ENCODE peak calls at places on chromosomes 6 and 20, in four cellular contexts. P is astrocyte of the spinal cord, H is GM10248, R is uterus. G is an unnamed sample.

GRCh38 chr20:31673943-31674463 is 36.3 kb downstream of the COX4I2 start:
- DNase-seq in P (no peak), H (no peak), R (no peak), G (no peak)

GRCh38 chr20:14568225-14568624 is 230.8 kb upstream of the FLRT3 start:
- DNase-seq in H (no peak), P (no peak), R (no peak), G (no peak)

GRCh38 chr20:55252525-55252924 is 752.8 kb downstream of the CBLN4 start:
- DNase-seq in P (no peak), R (no peak), H (no peak), G (no peak)

GRCh38 chr20:39897058-39897457 is 792.0 kb downstream of the MAFB start:
- DNase-seq in R (no peak), H (no peak), P (peak), G (no peak)

GRCh38 chr20:19926581-19926980 is 90.6 kb upstream of the NAA20 start:
- DNase-seq in P (no peak), R (no peak), H (no peak), G (no peak)

GRCh38 chr6:73519943-73520687 is 717 bp downstream of the EEF1A1 start:
- DNase-seq in R (peak), P (peak), H (peak), G (peak)

GRCh38 chr20:43744121-43744520 is 17.3 kb upstream of the GTSF1L start:
- DNase-seq in H (no peak), R (no peak), P (no peak), G (no peak)

GRCh38 chr6:128463942-128464341 is 56.5 kb downstream of the PTPRK start:
- DNase-seq in P (peak), R (no peak), H (no peak), G (no peak)

GRCh38 chr6:107485157-107485556 is 4.8 kb upstream of the SOBP start:
- DNase-seq in R (no peak), P (no peak), H (no peak), G (no peak)

GRCh38 chr6:44531447-44532015 is 144.0 kb downstream of the CDC5L start:
- DNase-seq in H (no peak), P (no peak), R (no peak), G (no peak)

GRCh38 chr6:42960243-42961019 is at the start of gene GNMT:
- DNase-seq in R (peak), H (peak), P (no peak), G (no peak)

GRCh38 chr20:32480361-32481199 is 104.6 kb downstream of the NOL4L start:
- DNase-seq in H (no peak), R (no peak), P (peak), G (no peak)

GRCh38 chr20:35901678-35902544 is 52.4 kb downstream of the SCAND1 start:
- DNase-seq in H (no peak), P (peak), R (no peak), G (no peak)

GRCh38 chr20:51156041-51156795 is 133.3 kb upstream of the KCNG1 start:
- DNase-seq in R (peak), H (no peak), P (peak), G (no peak)

GRCh38 chr6:155188707-155189496 is 74.9 kb upstream of the CLDN20 start:
- DNase-seq in H (no peak), R (no peak), P (peak), G (no peak)

GRCh38 chr6:26020983-26021349 is 58.4 kb downstream of the TRIM38 start:
- DNase-seq in R (peak), H (no peak), P (peak), G (peak)

GRCh38 chr6:160005861-160006540 is 37.1 kb downstream of the IGF2R start:
- DNase-seq in P (peak), H (no peak), R (peak), G (no peak)

GRCh38 chr20:60559462-60559861 is 601.2 kb downstream of the CDH26 start:
- DNase-seq in R (no peak), H (no peak), P (no peak), G (no peak)

GRCh38 chr20:5608104-5608447 is 142.1 kb upstream of the SHLD1 start:
- DNase-seq in H (no peak), R (no peak), P (no peak), G (no peak)

GRCh38 chr6:166929534-166930189 is 26.7 kb downstream of the RNASET2 start:
- DNase-seq in P (no peak), H (no peak), R (no peak), G (no peak)

GRCh38 chr6:158051968-158052367 is 70.3 kb downstream of the SYNJ2 start:
- DNase-seq in H (no peak), R (no peak), P (no peak), G (no peak)

GRCh38 chr6:39992861-39993622 is 58.8 kb upstream of the MOCS1 start:
- DNase-seq in R (no peak), P (no peak), H (no peak), G (no peak)

GRCh38 chr6:134787261-134787871 is 162.5 kb downstream of the ALDH8A1 start:
- DNase-seq in R (no peak), H (no peak), P (peak), G (no peak)

GRCh38 chr6:159163901-159164370 is 5.3 kb upstream of the FNDC1 start:
- DNase-seq in R (no peak), H (no peak), P (peak), G (no peak)

GRCh38 chr6:75480425-75480824 is 13.2 kb downstream of the FILIP1 start:
- DNase-seq in H (no peak), P (no peak), R (no peak), G (no peak)

GRCh38 chr6:118685823-118686449 is 34.5 kb upstream of the CEP85L start:
- DNase-seq in R (no peak), H (no peak), P (no peak), G (no peak)

GRCh38 chr6:119037941-119038623 is 40.4 kb downstream of the FAM184A start:
- DNase-seq in H (no peak), P (no peak), R (no peak), G (no peak)

GRCh38 chr6:130783416-130784107 is 43.6 kb upstream of the SMLR1 start:
- DNase-seq in R (no peak), P (no peak), H (no peak), G (no peak)

GRCh38 chr6:44193307-44193910 is 23.3 kb upstream of the MYMX start:
- DNase-seq in H (no peak), R (no peak), P (no peak), G (no peak)

GRCh38 chr20:49444553-49444990 is 37.9 kb downstream of the KCNB1 start:
- DNase-seq in R (no peak), H (no peak), P (no peak), G (no peak)

GRCh38 chr6:149439626-149440025 is 39.6 kb downstream of the SUMO4 start:
- DNase-seq in P (no peak), H (no peak), R (no peak), G (no peak)

GRCh38 chr20:48797275-48797825 is 30.4 kb downstream of the PREX1 start:
- DNase-seq in H (no peak), P (no peak), R (no peak), G (no peak)

DNA sequence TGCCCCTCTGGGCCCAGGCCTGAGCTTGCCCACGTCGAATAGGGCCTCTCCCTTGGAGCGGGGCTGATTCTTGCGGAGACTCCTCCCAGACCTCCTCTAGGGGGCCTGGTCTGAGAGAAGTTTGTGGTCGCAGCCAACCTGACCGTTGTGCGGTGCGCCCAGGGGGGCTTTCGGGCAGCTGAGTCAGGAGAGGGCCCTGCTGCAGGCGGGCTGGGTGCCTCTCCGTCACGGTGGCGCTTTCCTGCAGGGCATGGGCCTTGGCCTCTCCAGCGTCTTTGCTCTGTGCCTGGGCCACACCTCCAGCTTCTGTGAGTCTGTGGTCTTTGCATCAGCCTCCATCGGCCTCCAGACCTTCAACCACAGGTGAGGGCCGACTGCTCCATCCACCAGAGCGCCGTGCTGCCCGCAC is 12.9 kb downstream of the SLC17A9 start:
- DNase-seq in H (no peak), P (no peak), R (no peak), G (no peak)
- TF ChIP-seq CTCF in H (no peak), P (no peak), R (no peak), G (no peak)

GRCh38 chr6:125919618-125920017 is 37.0 kb upstream of the HINT3 start:
- DNase-seq in R (no peak), H (no peak), P (no peak), G (peak)
- TF ChIP-seq CTCF in R (no peak), H (no peak), P (no peak), G (no peak)

DNA sequence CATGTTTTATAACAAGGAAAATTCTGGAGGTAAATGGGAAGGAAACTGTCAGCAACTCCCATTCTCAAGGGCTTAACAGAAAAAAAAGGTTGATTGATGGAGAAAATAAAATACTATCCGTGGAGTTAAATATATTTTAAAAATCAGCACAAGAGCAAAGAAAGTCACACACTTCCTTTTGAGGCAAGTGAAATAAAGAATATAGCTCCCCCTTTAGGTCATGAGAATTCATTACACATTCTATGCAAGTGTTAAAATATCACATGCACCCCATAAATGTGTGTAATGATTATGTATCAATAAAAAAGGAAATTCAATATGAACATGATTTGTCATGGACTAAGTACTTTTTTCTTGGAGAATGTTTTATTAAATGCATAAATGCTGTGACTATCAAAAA is 349.2 kb downstream of the TPBG start:
- DNase-seq in H (peak), R (no peak), P (no peak), G (peak)
- TF ChIP-seq CTCF in H (peak), R (no peak), P (peak), G (peak)

GRCh38 chr6:36539814-36540568 is 7.3 kb downstream of the STK38 start:
- DNase-seq in H (no peak), R (no peak), P (no peak), G (no peak)
- TF ChIP-seq CTCF in H (no peak), R (no peak), P (no peak), G (no peak)

DNA sequence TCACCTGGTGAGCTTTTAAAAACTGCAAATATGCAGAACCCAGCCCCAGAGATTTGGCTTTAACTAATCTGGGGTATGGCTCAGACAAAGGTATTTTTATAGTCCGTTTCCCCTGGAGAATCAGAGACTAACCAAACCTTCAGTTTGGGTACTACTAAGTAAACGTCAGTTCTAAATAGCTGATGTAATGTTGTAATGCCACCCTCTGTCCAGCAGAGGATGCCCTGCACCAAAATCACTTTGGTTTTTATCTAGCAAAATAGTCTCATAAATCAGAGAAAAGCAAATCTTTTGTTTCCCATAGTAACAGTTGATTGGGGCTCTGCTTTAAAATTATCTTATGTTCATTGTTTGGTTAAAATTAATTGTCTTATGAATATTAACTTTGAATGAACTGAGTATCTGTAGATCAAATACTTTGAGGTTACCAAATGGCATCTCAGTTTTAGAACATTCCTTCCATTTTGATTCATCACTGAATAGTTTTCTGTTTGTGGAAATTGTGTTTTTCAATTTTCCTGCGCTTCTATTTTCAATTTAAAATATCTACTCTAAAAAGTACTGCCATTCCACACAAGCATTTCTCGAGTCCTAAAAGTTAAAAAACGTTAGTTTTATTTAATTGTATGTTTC is 278.3 kb upstream of the PLCB4 start:
- DNase-seq in R (peak), H (peak), P (peak), G (peak)
- TF ChIP-seq CTCF in R (peak), H (peak), P (peak), G (peak)

GRCh38 chr6:34979994-34980393 is 90.9 kb downstream of the ANKS1A start:
- DNase-seq in P (no peak), R (no peak), H (no peak), G (no peak)

GRCh38 chr6:34981951-34982350 is 92.9 kb downstream of the ANKS1A start:
- DNase-seq in H (no peak), P (peak), R (no peak), G (no peak)

GRCh38 chr6:34984416-34984815 is 95.4 kb downstream of the ANKS1A start:
- DNase-seq in P (no peak), H (no peak), R (no peak), G (no peak)

GRCh38 chr6:34985236-34985635 is 96.2 kb downstream of the ANKS1A start:
- DNase-seq in H (peak), P (no peak), R (no peak), G (peak)

DNA sequence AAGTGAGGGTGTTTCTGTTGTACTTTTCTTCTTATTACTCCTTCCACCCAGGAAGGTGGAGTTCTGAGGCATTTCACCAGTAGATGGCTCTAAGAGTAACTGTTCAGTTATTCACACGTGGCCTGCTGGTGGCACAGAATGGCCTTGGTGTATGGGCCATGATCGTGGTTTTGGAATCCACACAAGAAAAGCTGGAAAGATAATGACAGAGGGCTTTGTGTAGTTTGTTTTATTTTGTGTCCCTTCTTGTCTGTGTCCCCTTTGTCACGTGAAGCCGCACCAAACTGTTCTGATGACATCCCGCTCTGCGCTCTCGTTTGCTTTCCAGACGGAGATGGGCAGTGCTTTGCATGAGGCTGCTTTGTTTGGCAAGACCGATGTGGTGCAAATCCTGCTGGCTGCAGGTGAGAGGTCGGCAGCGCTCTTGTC is 93.4 kb downstream of the ANKS1A start:
- DNase-seq in H (peak), P (peak), R (no peak), G (no peak)
- TF ChIP-seq CTCF in H (no peak), P (peak), R (no peak), G (no peak)

GRCh38 chr20:46099491-46100287 is 9.9 kb upstream of the NCOA5 start:
- DNase-seq in P (no peak), H (no peak), R (no peak), G (peak)
- TF ChIP-seq CTCF in P (no peak), H (peak), R (no peak), G (peak)